ENCODE peak calls at places on chromosome 12, in eight cellular contexts. One of them, this sample, is unnamed.

GRCh38 chr12:113698505-113698858 is 226.8 kb upstream of the LHX5 start:
- DNase-seq in endodermal cell: no peak
- DNase-seq in GM20000: no peak
- DNase-seq in body of pancreas: no peak
- DNase-seq in brain microvascular endothelial cell: no peak
- DNase-seq in mammary epithelial cell: no peak
- DNase-seq in heart left ventricle: no peak
- DNase-seq in A549: no peak
- DNase-seq in this sample: no peak

GRCh38 chr12:91432079-91432478 is 249.5 kb upstream of the DCN start:
- DNase-seq in endodermal cell: no peak
- DNase-seq in GM20000: no peak
- DNase-seq in body of pancreas: no peak
- DNase-seq in brain microvascular endothelial cell: peak; percentile 70
- DNase-seq in mammary epithelial cell: no peak
- DNase-seq in heart left ventricle: no peak
- DNase-seq in A549: no peak
- DNase-seq in this sample: no peak

GRCh38 chr12:51028126-51028810 is 2.1 kb upstream of the SLC11A2 start:
- DNase-seq in endodermal cell: peak; percentile 84
- DNase-seq in GM20000: peak; percentile 19
- DNase-seq in body of pancreas: no peak
- DNase-seq in brain microvascular endothelial cell: peak; percentile 17
- DNase-seq in mammary epithelial cell: peak; percentile 70
- DNase-seq in heart left ventricle: no peak
- DNase-seq in A549: peak; percentile 85
- DNase-seq in this sample: peak; percentile 46

GRCh38 chr12:9405861-9406563 is 197.8 kb upstream of the PZP start:
- DNase-seq in endodermal cell: peak; percentile 78
- DNase-seq in GM20000: no peak
- DNase-seq in body of pancreas: no peak
- DNase-seq in brain microvascular endothelial cell: no peak
- DNase-seq in mammary epithelial cell: no peak
- DNase-seq in heart left ventricle: no peak
- DNase-seq in A549: no peak
- DNase-seq in this sample: no peak

GRCh38 chr12:41507286-41507685 is 319.2 kb downstream of the PDZRN4 start:
- DNase-seq in endodermal cell: no peak
- DNase-seq in GM20000: no peak
- DNase-seq in body of pancreas: no peak
- DNase-seq in brain microvascular endothelial cell: no peak
- DNase-seq in mammary epithelial cell: no peak
- DNase-seq in heart left ventricle: no peak
- DNase-seq in A549: no peak
- DNase-seq in this sample: no peak

GRCh38 chr12:18589316-18589715 is 148.5 kb downstream of the PLCZ1 start:
- DNase-seq in endodermal cell: no peak
- DNase-seq in GM20000: no peak
- DNase-seq in body of pancreas: no peak
- DNase-seq in brain microvascular endothelial cell: no peak
- DNase-seq in mammary epithelial cell: no peak
- DNase-seq in heart left ventricle: no peak
- DNase-seq in A549: no peak
- DNase-seq in this sample: no peak

GRCh38 chr12:131965073-131965472 is 15.3 kb downstream of the EP400 start:
- DNase-seq in endodermal cell: no peak
- DNase-seq in GM20000: no peak
- DNase-seq in body of pancreas: no peak
- DNase-seq in brain microvascular endothelial cell: no peak
- DNase-seq in mammary epithelial cell: no peak
- DNase-seq in heart left ventricle: no peak
- DNase-seq in A549: no peak
- DNase-seq in this sample: no peak

GRCh38 chr12:116916122-116916521 is 5.4 kb downstream of the FBXW8 start:
- DNase-seq in endodermal cell: no peak
- DNase-seq in GM20000: no peak
- DNase-seq in body of pancreas: no peak
- DNase-seq in brain microvascular endothelial cell: no peak
- DNase-seq in mammary epithelial cell: peak; percentile 72
- DNase-seq in heart left ventricle: no peak
- DNase-seq in A549: no peak
- DNase-seq in this sample: peak; percentile 24

GRCh38 chr12:26123482-26123980 is 1.3 kb downstream of the BHLHE41 start:
- DNase-seq in endodermal cell: no peak
- DNase-seq in GM20000: peak; percentile 46
- DNase-seq in body of pancreas: no peak
- DNase-seq in brain microvascular endothelial cell: no peak
- DNase-seq in mammary epithelial cell: no peak
- DNase-seq in heart left ventricle: no peak
- DNase-seq in A549: no peak
- DNase-seq in this sample: no peak

GRCh38 chr12:74317078-74317581 is 220.5 kb upstream of the ATXN7L3B start:
- DNase-seq in endodermal cell: peak; percentile 78
- DNase-seq in GM20000: no peak
- DNase-seq in body of pancreas: peak; percentile 18
- DNase-seq in brain microvascular endothelial cell: peak; percentile 78
- DNase-seq in mammary epithelial cell: peak; percentile 21
- DNase-seq in heart left ventricle: no peak
- DNase-seq in A549: peak; percentile 75
- DNase-seq in this sample: peak; percentile 52

GRCh38 chr12:92158711-92159534 is 13.3 kb upstream of the BTG1 start:
- DNase-seq in endodermal cell: no peak
- DNase-seq in GM20000: no peak
- DNase-seq in body of pancreas: no peak
- DNase-seq in brain microvascular endothelial cell: no peak
- DNase-seq in mammary epithelial cell: no peak
- DNase-seq in heart left ventricle: no peak
- DNase-seq in A549: no peak
- DNase-seq in this sample: no peak

GRCh38 chr12:29516431-29516875 is 19.0 kb upstream of the OVCH1 start:
- DNase-seq in endodermal cell: no peak
- DNase-seq in GM20000: no peak
- DNase-seq in body of pancreas: no peak
- DNase-seq in brain microvascular endothelial cell: peak; percentile 10
- DNase-seq in mammary epithelial cell: peak; percentile 53
- DNase-seq in heart left ventricle: no peak
- DNase-seq in A549: no peak
- DNase-seq in this sample: no peak

DNA sequence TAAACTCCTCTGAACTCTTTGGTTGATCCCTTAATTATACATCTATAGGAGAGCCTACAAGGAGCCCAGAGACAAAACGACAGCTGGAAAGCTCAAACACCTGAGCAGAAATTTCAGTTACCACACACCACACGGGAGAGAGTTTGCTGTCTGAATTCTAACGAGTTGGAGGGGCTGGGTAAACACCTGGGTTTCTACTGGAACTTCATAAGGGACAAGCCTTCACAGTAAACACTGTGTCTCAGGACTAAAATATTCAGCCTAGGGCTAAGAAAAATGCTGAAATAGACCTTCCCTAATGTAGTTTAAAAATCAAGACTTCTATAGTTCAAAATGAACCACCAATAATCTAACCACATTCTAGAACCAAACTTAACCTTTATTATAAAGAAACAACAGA is 9.6 kb upstream of the ANO2 start:
- DNase-seq in endodermal cell: no peak
- DNase-seq in GM20000: no peak
- DNase-seq in body of pancreas: no peak
- DNase-seq in brain microvascular endothelial cell: no peak
- DNase-seq in mammary epithelial cell: no peak
- DNase-seq in heart left ventricle: no peak
- DNase-seq in A549: no peak
- DNase-seq in this sample: no peak
- TF ChIP-seq CTCF in endodermal cell: no peak
- TF ChIP-seq CTCF in GM20000: no peak
- TF ChIP-seq CTCF in body of pancreas: no peak
- TF ChIP-seq CTCF in brain microvascular endothelial cell: no peak
- TF ChIP-seq CTCF in mammary epithelial cell: no peak
- TF ChIP-seq CTCF in heart left ventricle: no peak
- TF ChIP-seq CTCF in A549: no peak
- TF ChIP-seq CTCF in this sample: no peak

DNA sequence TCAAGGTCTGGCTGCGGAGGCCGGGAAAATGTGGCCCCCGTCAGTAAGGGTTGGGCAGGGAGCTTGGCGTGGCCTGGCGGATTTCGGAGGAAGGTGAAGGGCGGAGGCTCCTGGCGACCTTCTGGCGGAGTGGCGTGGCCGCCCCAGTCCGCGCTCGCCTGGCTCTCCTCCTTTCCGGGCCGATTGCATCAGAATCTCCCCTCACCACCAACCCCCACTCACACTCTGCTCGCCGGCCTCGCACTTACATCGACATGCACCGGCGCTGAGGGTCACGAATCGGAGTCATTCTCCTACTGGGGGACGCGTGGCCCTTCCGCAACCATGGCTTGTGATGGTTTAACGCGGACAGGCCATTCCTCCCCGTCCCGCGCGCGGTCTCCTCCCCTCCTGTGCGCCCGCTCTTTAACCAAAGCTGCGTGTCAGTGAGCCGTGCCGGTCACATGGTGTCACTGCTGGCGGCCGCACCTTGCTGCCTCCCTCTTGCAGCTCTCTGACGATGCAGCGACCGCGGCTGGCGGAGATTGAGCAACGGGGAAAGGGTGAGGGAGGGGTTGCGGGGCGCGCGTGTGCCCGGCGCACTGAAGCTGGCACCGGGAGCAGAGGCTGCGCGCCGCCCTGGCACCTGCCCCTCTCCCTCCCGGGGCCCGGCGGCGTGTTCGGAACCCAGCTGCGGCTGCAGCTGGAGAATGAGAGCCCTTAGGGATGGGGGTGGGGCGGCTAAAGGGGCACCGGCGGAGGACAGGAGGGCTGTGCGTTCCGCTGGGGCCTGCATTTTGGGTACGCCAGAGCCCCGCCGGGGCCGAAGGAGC is at the start of gene SLC38A1:
- DNase-seq in endodermal cell: peak; percentile 95
- DNase-seq in GM20000: peak; percentile 87
- DNase-seq in body of pancreas: peak; percentile 92
- DNase-seq in brain microvascular endothelial cell: peak; percentile 60
- DNase-seq in mammary epithelial cell: peak; percentile 88
- DNase-seq in heart left ventricle: peak; percentile 85
- DNase-seq in A549: peak; percentile 93
- DNase-seq in this sample: peak; percentile 82
- TF ChIP-seq CTCF in endodermal cell: no peak
- TF ChIP-seq CTCF in GM20000: no peak
- TF ChIP-seq CTCF in body of pancreas: no peak
- TF ChIP-seq CTCF in brain microvascular endothelial cell: no peak
- TF ChIP-seq CTCF in mammary epithelial cell: no peak
- TF ChIP-seq CTCF in heart left ventricle: no peak
- TF ChIP-seq CTCF in A549: no peak
- TF ChIP-seq CTCF in this sample: no peak

GRCh38 chr12:121025442-121026226 is 9.3 kb upstream of the C12orf43 start:
- DNase-seq in endodermal cell: no peak
- DNase-seq in GM20000: no peak
- DNase-seq in body of pancreas: no peak
- DNase-seq in brain microvascular endothelial cell: no peak
- DNase-seq in mammary epithelial cell: peak; percentile 15
- DNase-seq in heart left ventricle: no peak
- DNase-seq in A549: peak; percentile 69
- DNase-seq in this sample: peak; percentile 41

GRCh38 chr12:121030576-121031212 is 8.4 kb downstream of the OASL start:
- DNase-seq in endodermal cell: no peak
- DNase-seq in GM20000: no peak
- DNase-seq in body of pancreas: no peak
- DNase-seq in brain microvascular endothelial cell: no peak
- DNase-seq in mammary epithelial cell: no peak
- DNase-seq in heart left ventricle: no peak
- DNase-seq in A549: no peak
- DNase-seq in this sample: no peak

GRCh38 chr12:121022713-121023112 is 6.4 kb upstream of the C12orf43 start:
- DNase-seq in endodermal cell: no peak
- DNase-seq in GM20000: no peak
- DNase-seq in body of pancreas: no peak
- DNase-seq in brain microvascular endothelial cell: no peak
- DNase-seq in mammary epithelial cell: no peak
- DNase-seq in heart left ventricle: no peak
- DNase-seq in A549: no peak
- DNase-seq in this sample: no peak

GRCh38 chr12:121023799-121024198 is 7.5 kb upstream of the C12orf43 start:
- DNase-seq in endodermal cell: no peak
- DNase-seq in GM20000: no peak
- DNase-seq in body of pancreas: no peak
- DNase-seq in brain microvascular endothelial cell: no peak
- DNase-seq in mammary epithelial cell: no peak
- DNase-seq in heart left ventricle: no peak
- DNase-seq in A549: no peak
- DNase-seq in this sample: no peak

DNA sequence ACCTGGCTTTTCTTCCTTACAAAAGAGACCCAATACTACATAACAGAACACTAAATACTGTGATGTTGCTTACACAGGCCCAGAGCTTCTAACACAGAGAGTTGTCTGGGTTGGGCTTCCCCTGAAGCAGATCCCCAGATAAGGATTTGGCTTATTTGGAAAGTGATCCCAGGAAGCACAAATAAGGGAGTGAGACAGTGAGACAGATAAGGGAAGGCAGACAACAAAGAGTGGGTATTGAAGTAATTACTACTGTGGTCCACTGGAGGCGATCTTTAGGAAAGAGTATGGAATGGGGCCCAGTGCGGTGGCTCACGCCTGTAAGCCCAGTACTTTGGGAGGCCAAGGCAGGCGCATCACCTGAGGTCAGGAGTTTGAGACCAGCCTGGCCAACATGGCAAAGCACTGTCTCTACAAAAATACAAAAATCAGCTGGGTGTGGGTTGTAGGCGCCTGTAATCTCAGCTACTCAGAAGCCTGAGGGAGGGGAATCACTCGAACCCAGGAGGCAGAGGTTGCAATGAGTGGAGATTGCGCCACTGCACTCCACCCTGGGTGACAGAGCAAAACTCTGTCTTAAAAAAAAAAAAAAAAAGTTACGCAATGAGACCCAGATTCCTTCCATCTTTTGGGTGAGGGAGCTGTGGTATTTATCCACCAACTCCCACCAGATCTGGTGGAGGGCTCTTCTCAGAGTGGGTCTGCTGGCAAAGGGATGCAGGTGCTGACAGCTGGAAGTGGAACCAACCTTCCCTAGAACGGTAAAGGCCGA is 10.2 kb upstream of the C12orf43 start:
- DNase-seq in endodermal cell: peak; percentile 60
- DNase-seq in GM20000: no peak
- DNase-seq in body of pancreas: no peak
- DNase-seq in brain microvascular endothelial cell: no peak
- DNase-seq in mammary epithelial cell: no peak
- DNase-seq in heart left ventricle: no peak
- DNase-seq in A549: no peak
- DNase-seq in this sample: no peak
- TF ChIP-seq CTCF in endodermal cell: peak; percentile 70
- TF ChIP-seq CTCF in GM20000: no peak
- TF ChIP-seq CTCF in body of pancreas: no peak
- TF ChIP-seq CTCF in brain microvascular endothelial cell: peak; percentile 13
- TF ChIP-seq CTCF in mammary epithelial cell: no peak
- TF ChIP-seq CTCF in heart left ventricle: no peak
- TF ChIP-seq CTCF in A549: no peak
- TF ChIP-seq CTCF in this sample: no peak

DNA sequence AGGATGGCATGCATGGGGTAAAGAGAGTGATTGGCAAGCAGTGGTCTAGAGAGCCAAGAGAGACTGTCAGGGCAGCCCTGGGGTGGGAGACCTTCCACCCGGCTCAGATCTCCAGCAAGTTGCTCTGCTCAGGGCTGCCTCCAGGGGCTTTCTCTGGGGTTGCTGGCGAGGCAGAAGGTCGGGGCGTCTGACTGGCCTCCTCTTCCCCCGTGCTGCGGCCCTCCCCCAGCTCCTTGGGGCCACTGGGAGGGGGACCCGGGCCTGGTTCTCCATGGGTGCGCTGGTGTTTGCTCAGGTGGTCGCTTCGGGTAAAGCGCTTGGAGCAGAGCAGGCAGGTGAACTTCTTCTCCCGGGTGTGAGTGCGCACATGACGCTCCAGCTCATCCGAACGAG is 6.6 kb upstream of the AAAS start:
- DNase-seq in endodermal cell: peak; percentile 90
- DNase-seq in GM20000: no peak
- DNase-seq in body of pancreas: no peak
- DNase-seq in brain microvascular endothelial cell: no peak
- DNase-seq in mammary epithelial cell: no peak
- DNase-seq in heart left ventricle: no peak
- DNase-seq in A549: no peak
- DNase-seq in this sample: no peak
- TF ChIP-seq CTCF in endodermal cell: peak; percentile 63
- TF ChIP-seq CTCF in GM20000: no peak
- TF ChIP-seq CTCF in body of pancreas: no peak
- TF ChIP-seq CTCF in brain microvascular endothelial cell: peak; percentile 37
- TF ChIP-seq CTCF in mammary epithelial cell: no peak
- TF ChIP-seq CTCF in heart left ventricle: no peak
- TF ChIP-seq CTCF in A549: no peak
- TF ChIP-seq CTCF in this sample: no peak

This sample was measured in Calu3.